ENCODE peak calls at places on chromosomes 16 and 17, in eight cellular contexts. One of them, this sample, is unnamed.

GRCh38 chr16:66580605-66581209 is 1.4 kb downstream of the CMTM2 start:
- DNase-seq in stimulated activated CD4-positive, alpha-beta T cell treated with anti-CD3 and anti-CD28 coated beads, Interleukin-4, amount 100 ng/mL, for 1 hour: no peak
- DNase-seq in cerebellum: no peak
- DNase-seq in neural progenitor cell: peak; percentile 54
- DNase-seq in mesenchymal stem cell: peak; percentile 68
- DNase-seq in AML-193: no peak
- DNase-seq in AG04450: peak; percentile 53
- DNase-seq in dorsolateral prefrontal cortex: no peak
- DNase-seq in this sample: no peak

GRCh38 chr17:48646183-48647102 is 20.3 kb upstream of the HOXB9 start:
- DNase-seq in stimulated activated CD4-positive, alpha-beta T cell treated with anti-CD3 and anti-CD28 coated beads, Interleukin-4, amount 100 ng/mL, for 1 hour: peak; percentile 26
- DNase-seq in cerebellum: no peak
- DNase-seq in neural progenitor cell: peak; percentile 42
- DNase-seq in mesenchymal stem cell: peak; percentile 77
- DNase-seq in AML-193: no peak
- DNase-seq in AG04450: no peak
- DNase-seq in dorsolateral prefrontal cortex: no peak
- DNase-seq in this sample: no peak

GRCh38 chr17:5785867-5786509 is 201.7 kb upstream of the NLRP1 start:
- DNase-seq in stimulated activated CD4-positive, alpha-beta T cell treated with anti-CD3 and anti-CD28 coated beads, Interleukin-4, amount 100 ng/mL, for 1 hour: no peak
- DNase-seq in cerebellum: peak; percentile 3
- DNase-seq in neural progenitor cell: no peak
- DNase-seq in mesenchymal stem cell: peak; percentile 96
- DNase-seq in AML-193: no peak
- DNase-seq in AG04450: peak; percentile 51
- DNase-seq in dorsolateral prefrontal cortex: no peak
- DNase-seq in this sample: no peak

GRCh38 chr17:73500414-73500999 is 143.7 kb downstream of the SDK2 start:
- DNase-seq in stimulated activated CD4-positive, alpha-beta T cell treated with anti-CD3 and anti-CD28 coated beads, Interleukin-4, amount 100 ng/mL, for 1 hour: no peak
- DNase-seq in cerebellum: no peak
- DNase-seq in neural progenitor cell: no peak
- DNase-seq in mesenchymal stem cell: no peak
- DNase-seq in AML-193: no peak
- DNase-seq in AG04450: no peak
- DNase-seq in dorsolateral prefrontal cortex: no peak
- DNase-seq in this sample: no peak

GRCh38 chr16:69890114-69890890 is 60.8 kb upstream of the CLEC18A start:
- DNase-seq in stimulated activated CD4-positive, alpha-beta T cell treated with anti-CD3 and anti-CD28 coated beads, Interleukin-4, amount 100 ng/mL, for 1 hour: no peak
- DNase-seq in cerebellum: peak; percentile 40
- DNase-seq in neural progenitor cell: peak; percentile 64
- DNase-seq in mesenchymal stem cell: peak; percentile 71
- DNase-seq in AML-193: no peak
- DNase-seq in AG04450: no peak
- DNase-seq in dorsolateral prefrontal cortex: peak; percentile 87
- DNase-seq in this sample: no peak

GRCh38 chr17:83186751-83187421 is 107.5 kb downstream of the METRNL start:
- DNase-seq in stimulated activated CD4-positive, alpha-beta T cell treated with anti-CD3 and anti-CD28 coated beads, Interleukin-4, amount 100 ng/mL, for 1 hour: no peak
- DNase-seq in cerebellum: no peak
- DNase-seq in neural progenitor cell: no peak
- DNase-seq in mesenchymal stem cell: no peak
- DNase-seq in AML-193: no peak
- DNase-seq in AG04450: no peak
- DNase-seq in dorsolateral prefrontal cortex: no peak
- DNase-seq in this sample: no peak

GRCh38 chr17:67488161-67488560 is 111.1 kb downstream of the PITPNC1 start:
- DNase-seq in stimulated activated CD4-positive, alpha-beta T cell treated with anti-CD3 and anti-CD28 coated beads, Interleukin-4, amount 100 ng/mL, for 1 hour: no peak
- DNase-seq in cerebellum: peak; percentile 58
- DNase-seq in neural progenitor cell: no peak
- DNase-seq in mesenchymal stem cell: no peak
- DNase-seq in AML-193: no peak
- DNase-seq in AG04450: no peak
- DNase-seq in dorsolateral prefrontal cortex: peak; percentile 64
- DNase-seq in this sample: no peak

GRCh38 chr17:77948690-77949114 is 9.8 kb upstream of the TNRC6C start:
- DNase-seq in stimulated activated CD4-positive, alpha-beta T cell treated with anti-CD3 and anti-CD28 coated beads, Interleukin-4, amount 100 ng/mL, for 1 hour: no peak
- DNase-seq in cerebellum: no peak
- DNase-seq in neural progenitor cell: peak; percentile 66
- DNase-seq in mesenchymal stem cell: peak; percentile 73
- DNase-seq in AML-193: no peak
- DNase-seq in AG04450: peak; percentile 10
- DNase-seq in dorsolateral prefrontal cortex: peak; percentile 55
- DNase-seq in this sample: no peak

GRCh38 chr16:77905356-77905920 is 116.9 kb upstream of the CLEC3A start:
- DNase-seq in stimulated activated CD4-positive, alpha-beta T cell treated with anti-CD3 and anti-CD28 coated beads, Interleukin-4, amount 100 ng/mL, for 1 hour: no peak
- DNase-seq in cerebellum: no peak
- DNase-seq in neural progenitor cell: no peak
- DNase-seq in mesenchymal stem cell: no peak
- DNase-seq in AML-193: no peak
- DNase-seq in AG04450: no peak
- DNase-seq in dorsolateral prefrontal cortex: no peak
- DNase-seq in this sample: no peak

GRCh38 chr17:56937688-56938087 is 23.2 kb downstream of the COIL start:
- DNase-seq in stimulated activated CD4-positive, alpha-beta T cell treated with anti-CD3 and anti-CD28 coated beads, Interleukin-4, amount 100 ng/mL, for 1 hour: no peak
- DNase-seq in cerebellum: no peak
- DNase-seq in neural progenitor cell: no peak
- DNase-seq in mesenchymal stem cell: peak; percentile 28
- DNase-seq in AML-193: no peak
- DNase-seq in AG04450: no peak
- DNase-seq in dorsolateral prefrontal cortex: no peak
- DNase-seq in this sample: no peak

GRCh38 chr17:16466407-16466806 is 25.6 kb downstream of the LRRC75A start:
- DNase-seq in stimulated activated CD4-positive, alpha-beta T cell treated with anti-CD3 and anti-CD28 coated beads, Interleukin-4, amount 100 ng/mL, for 1 hour: no peak
- DNase-seq in cerebellum: no peak
- DNase-seq in neural progenitor cell: no peak
- DNase-seq in mesenchymal stem cell: no peak
- DNase-seq in AML-193: no peak
- DNase-seq in AG04450: no peak
- DNase-seq in dorsolateral prefrontal cortex: no peak
- DNase-seq in this sample: no peak

GRCh38 chr16:66240996-66241395 is 125.5 kb upstream of the CDH5 start:
- DNase-seq in stimulated activated CD4-positive, alpha-beta T cell treated with anti-CD3 and anti-CD28 coated beads, Interleukin-4, amount 100 ng/mL, for 1 hour: no peak
- DNase-seq in cerebellum: no peak
- DNase-seq in neural progenitor cell: no peak
- DNase-seq in mesenchymal stem cell: no peak
- DNase-seq in AML-193: no peak
- DNase-seq in AG04450: no peak
- DNase-seq in dorsolateral prefrontal cortex: no peak
- DNase-seq in this sample: no peak

GRCh38 chr16:25433388-25433787 is 175.7 kb upstream of the ZKSCAN2 start:
- DNase-seq in stimulated activated CD4-positive, alpha-beta T cell treated with anti-CD3 and anti-CD28 coated beads, Interleukin-4, amount 100 ng/mL, for 1 hour: no peak
- DNase-seq in cerebellum: no peak
- DNase-seq in neural progenitor cell: no peak
- DNase-seq in mesenchymal stem cell: no peak
- DNase-seq in AML-193: no peak
- DNase-seq in AG04450: no peak
- DNase-seq in dorsolateral prefrontal cortex: no peak
- DNase-seq in this sample: no peak

GRCh38 chr17:14061666-14062560 is 7.4 kb upstream of the COX10 start:
- DNase-seq in stimulated activated CD4-positive, alpha-beta T cell treated with anti-CD3 and anti-CD28 coated beads, Interleukin-4, amount 100 ng/mL, for 1 hour: no peak
- DNase-seq in cerebellum: no peak
- DNase-seq in neural progenitor cell: no peak
- DNase-seq in mesenchymal stem cell: peak; percentile 91
- DNase-seq in AML-193: no peak
- DNase-seq in AG04450: peak; percentile 63
- DNase-seq in dorsolateral prefrontal cortex: no peak
- DNase-seq in this sample: no peak

GRCh38 chr17:78676415-78677302 is 99.5 kb upstream of the DNAH17 start:
- DNase-seq in stimulated activated CD4-positive, alpha-beta T cell treated with anti-CD3 and anti-CD28 coated beads, Interleukin-4, amount 100 ng/mL, for 1 hour: no peak
- DNase-seq in cerebellum: peak; percentile 14
- DNase-seq in neural progenitor cell: no peak
- DNase-seq in mesenchymal stem cell: no peak
- DNase-seq in AML-193: no peak
- DNase-seq in AG04450: no peak
- DNase-seq in dorsolateral prefrontal cortex: no peak
- DNase-seq in this sample: no peak